ENCODE peak calls at places on chromosomes 4 and X, in ten cellular contexts. One of them, this sample, is unnamed.

GRCh38 chr4:5998333-5998936 is 19.8 kb downstream of the C4orf50 start:
- DNase-seq in HCT116: peak; percentile 45
- DNase-seq in uterus: peak; percentile 40
- DNase-seq in right lobe of liver: peak; percentile 58
- DNase-seq in stomach: peak; percentile 66
- DNase-seq in HepG2: peak; percentile 50
- DNase-seq in heart left ventricle: peak; percentile 50
- DNase-seq in prostate gland: peak; percentile 61
- DNase-seq in ovary: peak; percentile 54
- DNase-seq in adrenal gland: peak; percentile 54
- DNase-seq in this sample: no peak

GRCh38 chrX:31653395-31653794 is 581.6 kb upstream of the FTHL17 start:
- DNase-seq in stomach: no peak
- DNase-seq in HCT116: no peak
- DNase-seq in heart left ventricle: no peak
- DNase-seq in prostate gland: no peak
- DNase-seq in ovary: no peak
- DNase-seq in uterus: no peak
- DNase-seq in adrenal gland: no peak
- DNase-seq in right lobe of liver: no peak
- DNase-seq in HepG2: no peak
- DNase-seq in this sample: no peak

GRCh38 chrX:23610491-23610890 is 56.8 kb upstream of the PRDX4 start:
- DNase-seq in adrenal gland: no peak
- DNase-seq in stomach: no peak
- DNase-seq in uterus: no peak
- DNase-seq in right lobe of liver: no peak
- DNase-seq in ovary: no peak
- DNase-seq in HepG2: no peak
- DNase-seq in HCT116: no peak
- DNase-seq in prostate gland: no peak
- DNase-seq in heart left ventricle: no peak
- DNase-seq in this sample: no peak

GRCh38 chr4:183333202-183333601 is 11.0 kb upstream of the CLDN24 start:
- DNase-seq in right lobe of liver: no peak
- DNase-seq in ovary: no peak
- DNase-seq in heart left ventricle: no peak
- DNase-seq in prostate gland: no peak
- DNase-seq in adrenal gland: no peak
- DNase-seq in uterus: no peak
- DNase-seq in HepG2: no peak
- DNase-seq in HCT116: no peak
- DNase-seq in stomach: no peak
- DNase-seq in this sample: no peak

GRCh38 chrX:71603618-71604017 is 14.7 kb downstream of the CXCR3 start:
- DNase-seq in stomach: no peak
- DNase-seq in ovary: no peak
- DNase-seq in heart left ventricle: no peak
- DNase-seq in uterus: no peak
- DNase-seq in prostate gland: no peak
- DNase-seq in right lobe of liver: no peak
- DNase-seq in HCT116: peak; percentile 28
- DNase-seq in HepG2: no peak
- DNase-seq in adrenal gland: no peak
- DNase-seq in this sample: no peak

GRCh38 chr4:22676058-22676457 is 16.7 kb upstream of the GBA3 start:
- DNase-seq in heart left ventricle: no peak
- DNase-seq in HCT116: no peak
- DNase-seq in uterus: no peak
- DNase-seq in adrenal gland: no peak
- DNase-seq in HepG2: no peak
- DNase-seq in prostate gland: no peak
- DNase-seq in ovary: no peak
- DNase-seq in stomach: no peak
- DNase-seq in right lobe of liver: no peak
- DNase-seq in this sample: no peak

GRCh38 chr4:5460106-5460801 is 248.1 kb downstream of the EVC2 start:
- DNase-seq in uterus: no peak
- DNase-seq in ovary: no peak
- DNase-seq in heart left ventricle: peak; percentile 35
- DNase-seq in right lobe of liver: peak; percentile 37
- DNase-seq in adrenal gland: peak; percentile 20
- DNase-seq in HepG2: peak; percentile 13
- DNase-seq in prostate gland: no peak
- DNase-seq in HCT116: peak; percentile 4
- DNase-seq in stomach: no peak
- DNase-seq in this sample: no peak

GRCh38 chr4:150668824-150669223 is 86.9 kb downstream of the MAB21L2 start:
- DNase-seq in uterus: no peak
- DNase-seq in stomach: no peak
- DNase-seq in HCT116: no peak
- DNase-seq in right lobe of liver: no peak
- DNase-seq in HepG2: no peak
- DNase-seq in adrenal gland: no peak
- DNase-seq in ovary: no peak
- DNase-seq in heart left ventricle: no peak
- DNase-seq in prostate gland: no peak
- DNase-seq in this sample: no peak

GRCh38 chr4:53734584-53735363 is 143.5 kb upstream of the LNX1 start:
- DNase-seq in ovary: no peak
- DNase-seq in right lobe of liver: no peak
- DNase-seq in prostate gland: no peak
- DNase-seq in HCT116: no peak
- DNase-seq in uterus: no peak
- DNase-seq in adrenal gland: no peak
- DNase-seq in HepG2: no peak
- DNase-seq in heart left ventricle: no peak
- DNase-seq in stomach: no peak
- DNase-seq in this sample: no peak

GRCh38 chrX:17613979-17614572 is 123.2 kb upstream of the SCML1 start:
- DNase-seq in right lobe of liver: no peak
- DNase-seq in HCT116: no peak
- DNase-seq in HepG2: peak; percentile 24
- DNase-seq in ovary: no peak
- DNase-seq in adrenal gland: peak; percentile 39
- DNase-seq in stomach: peak; percentile 54
- DNase-seq in heart left ventricle: no peak
- DNase-seq in prostate gland: no peak
- DNase-seq in uterus: no peak
- DNase-seq in this sample: no peak

GRCh38 chr4:86948276-86948675 is 13.5 kb downstream of the AFF1 start:
- DNase-seq in HCT116: no peak
- DNase-seq in HepG2: no peak
- DNase-seq in heart left ventricle: no peak
- DNase-seq in prostate gland: no peak
- DNase-seq in right lobe of liver: no peak
- DNase-seq in stomach: no peak
- DNase-seq in uterus: no peak
- DNase-seq in adrenal gland: no peak
- DNase-seq in ovary: no peak
- DNase-seq in this sample: no peak

GRCh38 chr4:145507636-145508035 is 26.0 kb downstream of the SMAD1 start:
- DNase-seq in HepG2: peak; percentile 21
- DNase-seq in stomach: no peak
- DNase-seq in uterus: no peak
- DNase-seq in adrenal gland: no peak
- DNase-seq in heart left ventricle: no peak
- DNase-seq in right lobe of liver: no peak
- DNase-seq in HCT116: no peak
- DNase-seq in ovary: no peak
- DNase-seq in prostate gland: no peak
- DNase-seq in this sample: no peak

GRCh38 chr4:38016698-38017097 is 56.5 kb downstream of the PTTG2 start:
- DNase-seq in uterus: peak; percentile 79
- DNase-seq in ovary: no peak
- DNase-seq in HepG2: no peak
- DNase-seq in prostate gland: no peak
- DNase-seq in stomach: no peak
- DNase-seq in adrenal gland: no peak
- DNase-seq in right lobe of liver: no peak
- DNase-seq in HCT116: no peak
- DNase-seq in heart left ventricle: no peak
- DNase-seq in this sample: no peak

GRCh38 chr4:38011484-38012162 is 51.4 kb downstream of the PTTG2 start:
- DNase-seq in HCT116: no peak
- DNase-seq in adrenal gland: no peak
- DNase-seq in stomach: no peak
- DNase-seq in uterus: no peak
- DNase-seq in ovary: no peak
- DNase-seq in HepG2: no peak
- DNase-seq in right lobe of liver: no peak
- DNase-seq in heart left ventricle: no peak
- DNase-seq in prostate gland: no peak
- DNase-seq in this sample: no peak

GRCh38 chr4:38014421-38014852 is 54.2 kb downstream of the PTTG2 start:
- DNase-seq in uterus: no peak
- DNase-seq in HepG2: no peak
- DNase-seq in prostate gland: no peak
- DNase-seq in ovary: no peak
- DNase-seq in heart left ventricle: no peak
- DNase-seq in adrenal gland: no peak
- DNase-seq in stomach: no peak
- DNase-seq in HCT116: no peak
- DNase-seq in right lobe of liver: no peak
- DNase-seq in this sample: no peak

GRCh38 chr4:38015886-38016515 is 55.8 kb downstream of the PTTG2 start:
- DNase-seq in heart left ventricle: no peak
- DNase-seq in adrenal gland: no peak
- DNase-seq in prostate gland: no peak
- DNase-seq in stomach: no peak
- DNase-seq in uterus: no peak
- DNase-seq in right lobe of liver: no peak
- DNase-seq in ovary: no peak
- DNase-seq in HCT116: no peak
- DNase-seq in HepG2: no peak
- DNase-seq in this sample: no peak

DNA sequence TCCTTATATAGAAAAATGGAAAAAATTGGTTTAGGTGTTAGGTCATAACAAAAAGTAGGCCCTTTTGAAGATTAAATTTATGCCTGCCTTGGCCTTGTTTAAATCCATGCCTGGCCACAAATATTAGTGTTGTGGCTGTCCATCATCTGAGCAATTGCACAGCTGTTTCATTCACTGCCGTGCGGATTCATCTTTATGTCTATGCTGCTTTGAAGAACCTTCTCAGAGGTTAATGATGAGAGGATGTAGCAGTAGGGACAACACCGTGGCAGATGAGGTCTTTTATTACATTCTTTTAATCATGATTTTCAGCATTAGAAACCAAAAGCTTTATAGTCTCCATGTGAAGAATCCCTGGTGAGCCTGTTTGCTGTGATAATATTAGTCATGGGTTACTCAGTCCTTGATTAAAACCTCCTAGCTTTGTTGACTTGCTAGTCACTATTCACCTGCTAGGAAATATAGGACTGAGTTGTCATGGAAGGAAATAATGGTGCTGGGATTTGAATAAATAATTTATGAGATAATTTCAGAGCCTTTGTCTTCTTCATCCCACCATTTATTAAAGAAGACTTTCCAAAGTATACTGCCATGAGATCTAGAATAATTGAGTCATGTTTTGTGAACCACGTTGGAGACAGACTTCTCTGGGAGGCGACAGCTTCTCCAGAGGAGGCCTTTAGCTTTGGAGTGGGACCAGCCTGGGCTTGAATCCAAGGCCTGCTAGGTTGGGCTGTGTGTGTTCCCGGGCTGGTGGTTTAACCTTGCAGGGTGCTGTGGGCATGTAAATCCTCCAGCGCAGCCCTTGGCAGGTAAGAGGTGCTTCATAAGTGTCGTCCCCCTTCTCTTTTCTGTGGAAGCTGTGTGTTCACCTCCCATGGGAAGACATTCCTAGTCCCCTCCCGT is 53.5 kb downstream of the PTTG2 start:
- DNase-seq in heart left ventricle: peak; percentile 85
- DNase-seq in adrenal gland: peak; percentile 37
- DNase-seq in prostate gland: no peak
- DNase-seq in ovary: no peak
- DNase-seq in HepG2: no peak
- DNase-seq in right lobe of liver: peak; percentile 73
- DNase-seq in uterus: no peak
- DNase-seq in HCT116: peak; percentile 31
- DNase-seq in stomach: peak; percentile 85
- DNase-seq in this sample: no peak
- H3K4me1 ChIP-seq in heart left ventricle: peaks cover 44% of the 10 kb centered on the region
- H3K4me1 ChIP-seq in adrenal gland: peaks cover 9% of the 10 kb centered on the region
- H3K4me1 ChIP-seq in prostate gland: peaks cover 6% of the 10 kb centered on the region
- H3K4me1 ChIP-seq in ovary: peaks cover 10% of the 10 kb centered on the region
- H3K4me1 ChIP-seq in HepG2: peaks cover 2% of the 10 kb centered on the region
- H3K4me1 ChIP-seq in right lobe of liver: no peaks in the 10 kb centered on the region
- H3K4me1 ChIP-seq in uterus: peaks cover 25% of the 10 kb centered on the region
- H3K4me1 ChIP-seq in HCT116: peaks cover 22% of the 10 kb centered on the region
- H3K4me1 ChIP-seq in stomach: peaks cover 8% of the 10 kb centered on the region
- H3K4me1 ChIP-seq in this sample: peaks cover 5% of the 10 kb centered on the region

GRCh38 chrX:149539283-149540132 is 1.3 kb upstream of the EOLA1 start:
- DNase-seq in stomach: peak; percentile 84
- DNase-seq in heart left ventricle: peak; percentile 93
- DNase-seq in HCT116: peak; percentile 77
- DNase-seq in adrenal gland: peak; percentile 83
- DNase-seq in ovary: peak; percentile 87
- DNase-seq in HepG2: peak; percentile 81
- DNase-seq in right lobe of liver: peak; percentile 88
- DNase-seq in uterus: peak; percentile 92
- DNase-seq in prostate gland: peak; percentile 85
- DNase-seq in this sample: peak; percentile 74
- H3K4me3 ChIP-seq in stomach: peak overlapping the region; percentile 59
- H3K4me3 ChIP-seq in heart left ventricle: peak overlapping the region; percentile 70
- H3K4me3 ChIP-seq in HCT116: peak overlapping the region; percentile 35
- H3K4me3 ChIP-seq in adrenal gland: no peak overlapping the region
- H3K4me3 ChIP-seq in ovary: peak overlapping the region; percentile 47
- H3K4me3 ChIP-seq in HepG2: peak overlapping the region; percentile 45
- H3K4me3 ChIP-seq in right lobe of liver: peak overlapping the region; percentile 36
- H3K4me3 ChIP-seq in uterus: peak overlapping the region; percentile 41
- H3K4me3 ChIP-seq in prostate gland: peak overlapping the region; percentile 48
- H3K4me3 ChIP-seq in this sample: peak overlapping the region; percentile 66

GRCh38 chr4:90127223-90127705 is at the start of gene CCSER1:
- DNase-seq in adrenal gland: peak; percentile 49
- DNase-seq in uterus: peak; percentile 63
- DNase-seq in HCT116: peak; percentile 61
- DNase-seq in prostate gland: peak; percentile 80
- DNase-seq in ovary: peak; percentile 64
- DNase-seq in stomach: peak; percentile 85
- DNase-seq in heart left ventricle: peak; percentile 81
- DNase-seq in right lobe of liver: peak; percentile 59
- DNase-seq in HepG2: no peak
- DNase-seq in this sample: peak; percentile 25
- TF ChIP-seq POLR2A in adrenal gland: peak; percentile 92
- TF ChIP-seq POLR2A in uterus: peak; percentile 85
- TF ChIP-seq POLR2A in HCT116: peak; percentile 96
- TF ChIP-seq POLR2A in prostate gland: peak; percentile 80
- TF ChIP-seq POLR2A in ovary: peak; percentile 52
- TF ChIP-seq POLR2A in stomach: peak; percentile 97
- TF ChIP-seq POLR2A in heart left ventricle: peak; percentile 66
- TF ChIP-seq POLR2A in right lobe of liver: peak; percentile 80
- TF ChIP-seq POLR2A in HepG2: no peak
- TF ChIP-seq POLR2A in this sample: peak; percentile 93

DNA sequence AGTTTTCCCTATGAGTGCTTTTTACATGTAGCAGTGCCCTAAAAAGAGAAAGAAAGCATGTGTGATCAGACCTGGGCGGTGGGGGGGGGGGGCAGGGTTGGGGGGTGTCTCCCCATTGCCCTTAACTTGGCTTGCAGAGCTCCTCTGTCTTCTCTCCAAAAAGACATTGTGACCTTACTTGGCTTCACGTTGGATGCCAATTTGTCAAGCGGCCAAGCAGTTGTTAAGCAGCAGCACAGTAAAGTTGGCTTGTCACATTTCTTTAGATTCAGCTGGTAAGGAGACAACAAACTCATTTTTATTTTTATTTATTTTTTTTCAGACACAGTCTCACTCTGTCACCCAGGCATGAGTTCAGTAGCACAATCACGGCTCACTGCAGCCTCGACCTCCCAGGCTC is 57.3 kb upstream of the ZNF157 start:
- DNase-seq in ovary: no peak
- DNase-seq in prostate gland: peak; percentile 5
- DNase-seq in heart left ventricle: peak; percentile 42
- DNase-seq in stomach: peak; percentile 29
- DNase-seq in uterus: peak; percentile 20
- DNase-seq in HCT116: no peak
- DNase-seq in HepG2: no peak
- DNase-seq in adrenal gland: peak; percentile 47
- DNase-seq in right lobe of liver: no peak
- DNase-seq in this sample: no peak
- H3K4me1 ChIP-seq in ovary: no peaks in the 10 kb centered on the region
- H3K4me1 ChIP-seq in prostate gland: no peaks in the 10 kb centered on the region
- H3K4me1 ChIP-seq in heart left ventricle: no peaks in the 10 kb centered on the region
- H3K4me1 ChIP-seq in stomach: no peaks in the 10 kb centered on the region
- H3K4me1 ChIP-seq in uterus: no peaks in the 10 kb centered on the region
- H3K4me1 ChIP-seq in HCT116: peaks cover 4% of the 10 kb centered on the region
- H3K4me1 ChIP-seq in HepG2: peaks cover 13% of the 10 kb centered on the region
- H3K4me1 ChIP-seq in adrenal gland: no peaks in the 10 kb centered on the region
- H3K4me1 ChIP-seq in right lobe of liver: no peaks in the 10 kb centered on the region
- H3K4me1 ChIP-seq in this sample: no peaks in the 10 kb centered on the region